ENCODE peak calls at places on chromosome 15, in nine cellular contexts. One of them, this sample, is unnamed.

GRCh38 chr15:74403981-74404563 is 29.7 kb downstream of the SEMA7A start:
- DNase-seq in sigmoid colon: no peak
- DNase-seq in fibroblast of lung: no peak
- DNase-seq in uterus: no peak
- DNase-seq in K562: no peak
- DNase-seq in hepatocyte: no peak
- DNase-seq in spleen: no peak
- DNase-seq in psoas muscle: no peak
- DNase-seq in IMR-90: no peak
- DNase-seq in this sample: no peak

GRCh38 chr15:91445701-91446100 is 345.6 kb downstream of the SV2B start:
- DNase-seq in sigmoid colon: no peak
- DNase-seq in fibroblast of lung: peak; percentile 13
- DNase-seq in uterus: no peak
- DNase-seq in K562: no peak
- DNase-seq in hepatocyte: no peak
- DNase-seq in spleen: no peak
- DNase-seq in psoas muscle: no peak
- DNase-seq in IMR-90: peak; percentile 4
- DNase-seq in this sample: no peak

GRCh38 chr15:66241301-66241700 is 12.2 kb downstream of the MEGF11 start:
- DNase-seq in sigmoid colon: no peak
- DNase-seq in fibroblast of lung: no peak
- DNase-seq in uterus: no peak
- DNase-seq in K562: no peak
- DNase-seq in hepatocyte: no peak
- DNase-seq in spleen: no peak
- DNase-seq in psoas muscle: no peak
- DNase-seq in IMR-90: no peak
- DNase-seq in this sample: no peak

GRCh38 chr15:67084561-67084960 is 19.2 kb downstream of the SMAD3 start:
- DNase-seq in sigmoid colon: no peak
- DNase-seq in fibroblast of lung: no peak
- DNase-seq in uterus: no peak
- DNase-seq in K562: no peak
- DNase-seq in hepatocyte: no peak
- DNase-seq in spleen: no peak
- DNase-seq in psoas muscle: no peak
- DNase-seq in IMR-90: no peak
- DNase-seq in this sample: no peak

GRCh38 chr15:66169023-66169422 is 84.5 kb downstream of the MEGF11 start:
- DNase-seq in sigmoid colon: no peak
- DNase-seq in fibroblast of lung: no peak
- DNase-seq in uterus: no peak
- DNase-seq in K562: no peak
- DNase-seq in hepatocyte: no peak
- DNase-seq in spleen: peak; percentile 66
- DNase-seq in psoas muscle: no peak
- DNase-seq in IMR-90: no peak
- DNase-seq in this sample: no peak

GRCh38 chr15:40310001-40310959 is 2.5 kb upstream of the PLCB2 start:
- DNase-seq in sigmoid colon: peak; percentile 72
- DNase-seq in fibroblast of lung: no peak
- DNase-seq in uterus: no peak
- DNase-seq in K562: peak; percentile 79
- DNase-seq in hepatocyte: peak; percentile 63
- DNase-seq in spleen: peak; percentile 91
- DNase-seq in psoas muscle: peak; percentile 35
- DNase-seq in IMR-90: peak; percentile 33
- DNase-seq in this sample: peak; percentile 78

GRCh38 chr15:89028036-89028435 is 60.2 kb upstream of the ABHD2 start:
- DNase-seq in sigmoid colon: no peak
- DNase-seq in fibroblast of lung: no peak
- DNase-seq in uterus: no peak
- DNase-seq in K562: no peak
- DNase-seq in hepatocyte: no peak
- DNase-seq in spleen: no peak
- DNase-seq in psoas muscle: no peak
- DNase-seq in IMR-90: no peak
- DNase-seq in this sample: peak; percentile 23

GRCh38 chr15:68427366-68427765 is 4.6 kb downstream of the ITGA11 start:
- DNase-seq in sigmoid colon: no peak
- DNase-seq in fibroblast of lung: peak; percentile 66
- DNase-seq in uterus: peak; percentile 25
- DNase-seq in K562: no peak
- DNase-seq in hepatocyte: no peak
- DNase-seq in spleen: no peak
- DNase-seq in psoas muscle: no peak
- DNase-seq in IMR-90: peak; percentile 36
- DNase-seq in this sample: no peak

GRCh38 chr15:47820780-47821319 is 103.5 kb downstream of the SEMA6D start:
- DNase-seq in sigmoid colon: no peak
- DNase-seq in fibroblast of lung: peak; percentile 93
- DNase-seq in uterus: no peak
- DNase-seq in K562: no peak
- DNase-seq in hepatocyte: no peak
- DNase-seq in spleen: no peak
- DNase-seq in psoas muscle: no peak
- DNase-seq in IMR-90: peak; percentile 85
- DNase-seq in this sample: no peak

GRCh38 chr15:73965730-73966103 is 26.4 kb downstream of the STOML1 start:
- DNase-seq in sigmoid colon: no peak
- DNase-seq in fibroblast of lung: peak; percentile 66
- DNase-seq in uterus: no peak
- DNase-seq in K562: no peak
- DNase-seq in hepatocyte: no peak
- DNase-seq in spleen: no peak
- DNase-seq in psoas muscle: no peak
- DNase-seq in IMR-90: peak; percentile 70
- DNase-seq in this sample: peak; percentile 38

GRCh38 chr15:42314818-42315217 is 41.6 kb upstream of the TMEM87A start:
- DNase-seq in sigmoid colon: no peak
- DNase-seq in fibroblast of lung: no peak
- DNase-seq in uterus: no peak
- DNase-seq in K562: no peak
- DNase-seq in hepatocyte: no peak
- DNase-seq in spleen: no peak
- DNase-seq in psoas muscle: no peak
- DNase-seq in IMR-90: no peak
- DNase-seq in this sample: no peak
- H3K4me1 ChIP-seq in sigmoid colon: no peaks in the 10 kb centered on the region
- H3K4me1 ChIP-seq in fibroblast of lung: no peaks in the 10 kb centered on the region
- H3K4me1 ChIP-seq in uterus: no peaks in the 10 kb centered on the region
- H3K4me1 ChIP-seq in K562: no peaks in the 10 kb centered on the region
- H3K4me1 ChIP-seq in hepatocyte: no peaks in the 10 kb centered on the region
- H3K4me1 ChIP-seq in spleen: no peaks in the 10 kb centered on the region
- H3K4me1 ChIP-seq in psoas muscle: peaks cover 4% of the 10 kb centered on the region
- H3K4me1 ChIP-seq in IMR-90: peaks cover 2% of the 10 kb centered on the region
- H3K4me1 ChIP-seq in this sample: no peaks in the 10 kb centered on the region

DNA sequence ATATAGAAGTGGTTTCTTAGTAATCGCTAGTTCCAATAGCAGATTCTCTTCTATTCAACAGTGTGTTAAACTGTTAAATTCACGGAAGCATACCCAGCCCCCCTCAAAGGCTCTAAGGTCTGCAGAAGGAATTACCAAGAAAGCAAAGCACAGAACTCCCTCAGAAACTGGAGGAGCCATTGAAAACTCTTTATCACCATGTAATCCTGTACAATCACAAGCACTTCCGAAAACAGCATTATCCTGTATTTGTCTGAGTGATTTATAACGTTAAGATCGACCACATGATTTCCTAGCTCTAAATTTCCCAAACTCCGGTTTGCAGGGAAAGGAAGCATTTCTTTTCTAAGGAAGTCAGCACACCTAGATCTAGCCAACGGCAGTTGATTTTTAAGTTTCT is 20.0 kb downstream of the MYO1E start:
- DNase-seq in sigmoid colon: no peak
- DNase-seq in fibroblast of lung: no peak
- DNase-seq in uterus: no peak
- DNase-seq in K562: no peak
- DNase-seq in hepatocyte: no peak
- DNase-seq in spleen: no peak
- DNase-seq in psoas muscle: no peak
- DNase-seq in IMR-90: no peak
- DNase-seq in this sample: no peak
- H3K27ac ChIP-seq in sigmoid colon: no peak overlapping the region
- H3K27ac ChIP-seq in fibroblast of lung: no peak overlapping the region
- H3K27ac ChIP-seq in uterus: peak overlapping the region; percentile 78
- H3K27ac ChIP-seq in K562: no peak overlapping the region
- H3K27ac ChIP-seq in hepatocyte: no peak overlapping the region
- H3K27ac ChIP-seq in spleen: no peak overlapping the region
- H3K27ac ChIP-seq in psoas muscle: no peak overlapping the region
- H3K27ac ChIP-seq in IMR-90: no peak overlapping the region
- H3K27ac ChIP-seq in this sample: no peak overlapping the region

GRCh38 chr15:65102912-65103311 is 12.1 kb downstream of the UBAP1L start:
- DNase-seq in sigmoid colon: no peak
- DNase-seq in fibroblast of lung: no peak
- DNase-seq in uterus: no peak
- DNase-seq in K562: no peak
- DNase-seq in hepatocyte: no peak
- DNase-seq in spleen: no peak
- DNase-seq in psoas muscle: no peak
- DNase-seq in IMR-90: no peak
- DNase-seq in this sample: no peak

GRCh38 chr15:65099336-65099735 is 15.7 kb downstream of the UBAP1L start:
- DNase-seq in sigmoid colon: no peak
- DNase-seq in fibroblast of lung: no peak
- DNase-seq in uterus: no peak
- DNase-seq in K562: no peak
- DNase-seq in hepatocyte: no peak
- DNase-seq in spleen: no peak
- DNase-seq in psoas muscle: no peak
- DNase-seq in IMR-90: no peak
- DNase-seq in this sample: no peak

GRCh38 chr15:65101418-65101890 is 13.5 kb downstream of the UBAP1L start:
- DNase-seq in sigmoid colon: peak; percentile 86
- DNase-seq in fibroblast of lung: peak; percentile 29
- DNase-seq in uterus: peak; percentile 79
- DNase-seq in K562: peak; percentile 62
- DNase-seq in hepatocyte: peak; percentile 88
- DNase-seq in spleen: no peak
- DNase-seq in psoas muscle: peak; percentile 70
- DNase-seq in IMR-90: peak; percentile 63
- DNase-seq in this sample: peak; percentile 51

GRCh38 chr15:65100427-65100826 is 14.6 kb downstream of the UBAP1L start:
- DNase-seq in sigmoid colon: no peak
- DNase-seq in fibroblast of lung: no peak
- DNase-seq in uterus: no peak
- DNase-seq in K562: no peak
- DNase-seq in hepatocyte: no peak
- DNase-seq in spleen: no peak
- DNase-seq in psoas muscle: no peak
- DNase-seq in IMR-90: no peak
- DNase-seq in this sample: no peak

DNA sequence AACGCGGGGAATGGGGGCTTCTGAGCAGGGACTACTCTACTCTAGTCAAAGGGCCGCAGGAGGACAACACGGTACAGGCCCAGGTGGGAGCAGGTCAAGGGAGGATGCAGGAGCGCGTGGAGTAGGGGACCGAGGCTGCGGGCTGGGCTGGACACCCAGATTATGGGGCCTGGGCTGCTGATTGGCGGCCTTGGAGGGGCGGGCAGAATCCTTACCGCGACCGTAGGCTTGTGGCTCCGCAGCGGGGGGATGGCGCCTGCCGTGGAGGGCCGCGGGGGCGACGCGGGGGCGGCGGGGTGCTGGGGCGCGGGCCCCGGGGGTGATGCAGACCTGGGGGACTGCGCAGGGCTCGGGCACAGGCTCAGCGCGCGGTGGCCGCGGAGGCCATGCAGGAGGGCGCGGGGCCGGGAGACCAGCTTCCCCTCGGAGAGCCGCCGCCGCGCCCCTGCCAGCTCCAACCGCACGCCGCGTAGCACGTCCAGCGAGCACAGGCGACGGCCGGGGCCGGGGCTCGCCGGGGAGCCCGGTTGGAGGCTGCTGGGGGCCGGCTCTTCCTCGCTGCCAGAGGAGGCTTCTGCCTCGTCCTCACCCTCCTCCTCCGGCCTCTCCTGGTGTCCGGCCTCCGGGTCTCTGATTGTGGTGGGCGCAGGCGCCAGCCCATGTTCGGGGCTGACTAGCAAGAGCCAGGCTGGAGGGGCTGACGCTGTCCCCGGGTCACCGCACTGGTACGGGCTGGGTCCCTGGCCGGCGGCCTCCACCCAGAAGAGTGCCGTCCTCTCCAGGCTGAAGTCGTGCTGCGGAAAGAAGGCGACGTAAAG is 12.9 kb downstream of the UBAP1L start:
- DNase-seq in sigmoid colon: peak; percentile 68
- DNase-seq in fibroblast of lung: no peak
- DNase-seq in uterus: no peak
- DNase-seq in K562: no peak
- DNase-seq in hepatocyte: no peak
- DNase-seq in spleen: no peak
- DNase-seq in psoas muscle: no peak
- DNase-seq in IMR-90: no peak
- DNase-seq in this sample: no peak
- H3K4me3 ChIP-seq in sigmoid colon: no peak overlapping the region
- H3K4me3 ChIP-seq in fibroblast of lung: no peak overlapping the region
- H3K4me3 ChIP-seq in uterus: no peak overlapping the region
- H3K4me3 ChIP-seq in K562: no peak overlapping the region
- H3K4me3 ChIP-seq in hepatocyte: no peak overlapping the region
- H3K4me3 ChIP-seq in spleen: no peak overlapping the region
- H3K4me3 ChIP-seq in psoas muscle: no peak overlapping the region
- H3K4me3 ChIP-seq in IMR-90: no peak overlapping the region
- H3K4me3 ChIP-seq in this sample: no peak overlapping the region

GRCh38 chr15:63892794-63893441 is 59.2 kb upstream of the HERC1 start:
- DNase-seq in sigmoid colon: no peak
- DNase-seq in fibroblast of lung: no peak
- DNase-seq in uterus: no peak
- DNase-seq in K562: no peak
- DNase-seq in hepatocyte: no peak
- DNase-seq in spleen: peak; percentile 88
- DNase-seq in psoas muscle: no peak
- DNase-seq in IMR-90: no peak
- DNase-seq in this sample: no peak

GRCh38 chr15:63889831-63890230 is 56.1 kb upstream of the HERC1 start:
- DNase-seq in sigmoid colon: no peak
- DNase-seq in fibroblast of lung: no peak
- DNase-seq in uterus: no peak
- DNase-seq in K562: no peak
- DNase-seq in hepatocyte: no peak
- DNase-seq in spleen: no peak
- DNase-seq in psoas muscle: no peak
- DNase-seq in IMR-90: no peak
- DNase-seq in this sample: no peak

GRCh38 chr15:63891763-63892123 is 58.0 kb upstream of the HERC1 start:
- DNase-seq in sigmoid colon: no peak
- DNase-seq in fibroblast of lung: no peak
- DNase-seq in uterus: no peak
- DNase-seq in K562: no peak
- DNase-seq in hepatocyte: no peak
- DNase-seq in spleen: no peak
- DNase-seq in psoas muscle: no peak
- DNase-seq in IMR-90: no peak
- DNase-seq in this sample: no peak

GRCh38 chr15:63890617-63891016 is 56.9 kb upstream of the HERC1 start:
- DNase-seq in sigmoid colon: no peak
- DNase-seq in fibroblast of lung: no peak
- DNase-seq in uterus: no peak
- DNase-seq in K562: no peak
- DNase-seq in hepatocyte: no peak
- DNase-seq in spleen: no peak
- DNase-seq in psoas muscle: no peak
- DNase-seq in IMR-90: no peak
- DNase-seq in this sample: no peak

GRCh38 chr15:63891079-63891762 is 57.5 kb upstream of the HERC1 start:
- DNase-seq in sigmoid colon: peak; percentile 87
- DNase-seq in fibroblast of lung: peak; percentile 55
- DNase-seq in uterus: peak; percentile 70
- DNase-seq in K562: peak; percentile 75
- DNase-seq in hepatocyte: peak; percentile 84
- DNase-seq in spleen: peak; percentile 93
- DNase-seq in psoas muscle: peak; percentile 79
- DNase-seq in IMR-90: peak; percentile 67
- DNase-seq in this sample: peak; percentile 88
- H3K4me1 ChIP-seq in sigmoid colon: no peaks in the 10 kb centered on the region
- H3K4me1 ChIP-seq in fibroblast of lung: peaks cover 1% of the 10 kb centered on the region
- H3K4me1 ChIP-seq in uterus: no peaks in the 10 kb centered on the region
- H3K4me1 ChIP-seq in K562: peaks cover 57% of the 10 kb centered on the region
- H3K4me1 ChIP-seq in hepatocyte: no peaks in the 10 kb centered on the region
- H3K4me1 ChIP-seq in spleen: peaks cover 58% of the 10 kb centered on the region
- H3K4me1 ChIP-seq in psoas muscle: peaks cover 55% of the 10 kb centered on the region
- H3K4me1 ChIP-seq in IMR-90: peaks cover 2% of the 10 kb centered on the region
- H3K4me1 ChIP-seq in this sample: peaks cover 4% of the 10 kb centered on the region